ENCODE peak calls at places on chromosomes 16 and 17, in six cellular contexts. One of them, this sample, is unnamed.

GRCh38 chr17:15348030-15348429 is 6.6 kb upstream of the TEKT3 start:
- DNase-seq in mesothelial cell of epicardium: no peak
- DNase-seq in fibroblast of villous mesenchyme: peak
- DNase-seq in fibroblast of pulmonary artery: no peak
- DNase-seq in cardiac muscle cell: no peak
- DNase-seq in tibial artery: no peak
- DNase-seq in this sample: peak

GRCh38 chr16:65388592-65388991 is 266.7 kb upstream of the CDH11 start:
- DNase-seq in mesothelial cell of epicardium: no peak
- DNase-seq in fibroblast of villous mesenchyme: peak
- DNase-seq in fibroblast of pulmonary artery: peak
- DNase-seq in cardiac muscle cell: no peak
- DNase-seq in tibial artery: no peak
- DNase-seq in this sample: peak

GRCh38 chr17:41367426-41368075 is 2.1 kb downstream of the KRT33B start:
- DNase-seq in mesothelial cell of epicardium: no peak
- DNase-seq in fibroblast of villous mesenchyme: peak
- DNase-seq in fibroblast of pulmonary artery: peak
- DNase-seq in cardiac muscle cell: no peak
- DNase-seq in tibial artery: no peak
- DNase-seq in this sample: peak

GRCh38 chr17:79749156-79749815 is 18.5 kb downstream of the ENPP7 start:
- DNase-seq in mesothelial cell of epicardium: no peak
- DNase-seq in fibroblast of villous mesenchyme: peak
- DNase-seq in fibroblast of pulmonary artery: peak
- DNase-seq in cardiac muscle cell: no peak
- DNase-seq in tibial artery: no peak
- DNase-seq in this sample: peak

GRCh38 chr17:79676796-79677195 is 53.9 kb upstream of the ENPP7 start:
- DNase-seq in mesothelial cell of epicardium: no peak
- DNase-seq in fibroblast of villous mesenchyme: no peak
- DNase-seq in fibroblast of pulmonary artery: no peak
- DNase-seq in cardiac muscle cell: no peak
- DNase-seq in tibial artery: no peak
- DNase-seq in this sample: no peak

GRCh38 chr16:3030872-3031212 is 5.9 kb downstream of the BICDL2 start:
- DNase-seq in mesothelial cell of epicardium: no peak
- DNase-seq in fibroblast of villous mesenchyme: no peak
- DNase-seq in fibroblast of pulmonary artery: no peak
- DNase-seq in cardiac muscle cell: no peak
- DNase-seq in tibial artery: no peak
- DNase-seq in this sample: no peak

GRCh38 chr17:5823219-5823618 is 238.9 kb upstream of the NLRP1 start:
- DNase-seq in mesothelial cell of epicardium: no peak
- DNase-seq in fibroblast of villous mesenchyme: no peak
- DNase-seq in fibroblast of pulmonary artery: no peak
- DNase-seq in cardiac muscle cell: no peak
- DNase-seq in tibial artery: no peak
- DNase-seq in this sample: no peak

GRCh38 chr16:68844211-68844564 is 857 bp downstream of the TANGO6 start:
- DNase-seq in mesothelial cell of epicardium: no peak
- DNase-seq in fibroblast of villous mesenchyme: no peak
- DNase-seq in fibroblast of pulmonary artery: no peak
- DNase-seq in cardiac muscle cell: no peak
- DNase-seq in tibial artery: no peak
- DNase-seq in this sample: no peak

GRCh38 chr17:10635290-10635689 is 21.8 kb downstream of the MYH3 start:
- DNase-seq in mesothelial cell of epicardium: no peak
- DNase-seq in fibroblast of villous mesenchyme: no peak
- DNase-seq in fibroblast of pulmonary artery: no peak
- DNase-seq in cardiac muscle cell: no peak
- DNase-seq in tibial artery: no peak
- DNase-seq in this sample: no peak
- TF ChIP-seq CTCF in mesothelial cell of epicardium: no peak
- TF ChIP-seq CTCF in fibroblast of villous mesenchyme: no peak
- TF ChIP-seq CTCF in fibroblast of pulmonary artery: no peak
- TF ChIP-seq CTCF in cardiac muscle cell: no peak
- TF ChIP-seq CTCF in tibial artery: no peak
- TF ChIP-seq CTCF in this sample: no peak

DNA sequence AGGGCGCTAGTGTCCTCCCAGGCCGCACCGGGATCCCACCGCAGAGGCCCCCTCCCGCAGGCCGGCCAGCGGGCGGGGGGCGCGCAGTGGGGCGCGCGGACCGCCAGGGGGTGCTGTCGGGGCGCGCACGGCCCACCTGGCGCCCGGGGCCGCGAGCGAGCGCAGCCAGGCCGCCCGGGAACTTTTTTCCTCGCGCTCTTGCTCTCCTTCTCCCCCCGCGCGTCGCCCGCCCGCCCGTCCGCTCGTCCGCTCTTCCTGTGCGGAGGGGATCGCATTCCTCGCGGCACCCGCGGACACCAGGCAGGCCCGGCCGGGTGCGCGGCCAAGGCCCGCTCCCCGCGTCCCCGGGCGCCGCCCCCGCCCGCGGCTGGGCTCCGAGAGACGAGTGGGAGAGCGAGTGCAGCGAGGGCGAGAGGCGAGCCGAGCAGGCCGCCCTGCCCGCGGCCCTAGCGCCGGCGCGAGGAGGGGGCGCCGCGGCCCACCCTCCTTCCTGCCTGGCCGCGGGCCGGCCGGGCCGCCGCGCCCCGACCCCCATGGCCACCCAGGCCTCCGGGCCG is at the start of gene RAI1:
- DNase-seq in mesothelial cell of epicardium: peak
- DNase-seq in fibroblast of villous mesenchyme: peak
- DNase-seq in fibroblast of pulmonary artery: peak
- DNase-seq in cardiac muscle cell: peak
- DNase-seq in tibial artery: peak
- DNase-seq in this sample: peak
- TF ChIP-seq CTCF in mesothelial cell of epicardium: peak
- TF ChIP-seq CTCF in fibroblast of villous mesenchyme: peak
- TF ChIP-seq CTCF in fibroblast of pulmonary artery: no peak
- TF ChIP-seq CTCF in cardiac muscle cell: peak
- TF ChIP-seq CTCF in tibial artery: peak
- TF ChIP-seq CTCF in this sample: peak

DNA sequence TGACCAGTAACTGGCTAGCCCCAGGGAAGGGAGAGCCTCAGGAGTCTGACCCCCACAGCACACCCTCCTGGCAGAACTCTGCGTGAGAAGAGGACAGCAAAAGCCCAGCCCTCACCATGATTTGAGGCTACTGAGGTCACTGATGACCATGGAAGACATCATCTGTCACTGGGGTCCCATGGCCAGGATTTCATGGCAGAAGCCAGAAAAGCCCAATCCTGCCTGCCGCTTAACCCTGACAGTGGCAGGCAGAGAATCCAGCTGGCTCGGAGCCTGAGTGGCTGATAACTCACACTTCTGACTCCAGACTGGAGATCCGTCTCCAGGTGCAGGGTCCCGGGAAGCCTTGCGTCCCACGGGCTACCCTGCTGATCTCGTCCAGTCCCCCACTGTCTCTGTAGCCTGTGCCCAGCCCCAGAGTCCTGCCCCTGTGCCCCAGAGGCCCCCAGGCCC is 17.5 kb downstream of the GRIN2C start:
- DNase-seq in mesothelial cell of epicardium: no peak
- DNase-seq in fibroblast of villous mesenchyme: no peak
- DNase-seq in fibroblast of pulmonary artery: no peak
- DNase-seq in cardiac muscle cell: no peak
- DNase-seq in tibial artery: no peak
- DNase-seq in this sample: no peak
- TF ChIP-seq CTCF in mesothelial cell of epicardium: no peak
- TF ChIP-seq CTCF in fibroblast of villous mesenchyme: no peak
- TF ChIP-seq CTCF in fibroblast of pulmonary artery: no peak
- TF ChIP-seq CTCF in cardiac muscle cell: no peak
- TF ChIP-seq CTCF in tibial artery: no peak
- TF ChIP-seq CTCF in this sample: no peak

GRCh38 chr17:51833620-51834019 is 324.9 kb downstream of the CA10 start:
- DNase-seq in mesothelial cell of epicardium: no peak
- DNase-seq in fibroblast of villous mesenchyme: no peak
- DNase-seq in fibroblast of pulmonary artery: no peak
- DNase-seq in cardiac muscle cell: no peak
- DNase-seq in tibial artery: no peak
- DNase-seq in this sample: no peak

GRCh38 chr17:51828901-51829300 is 329.6 kb downstream of the CA10 start:
- DNase-seq in mesothelial cell of epicardium: no peak
- DNase-seq in fibroblast of villous mesenchyme: no peak
- DNase-seq in fibroblast of pulmonary artery: no peak
- DNase-seq in cardiac muscle cell: no peak
- DNase-seq in tibial artery: no peak
- DNase-seq in this sample: no peak

GRCh38 chr17:51827140-51827539 is 331.4 kb downstream of the CA10 start:
- DNase-seq in mesothelial cell of epicardium: no peak
- DNase-seq in fibroblast of villous mesenchyme: no peak
- DNase-seq in fibroblast of pulmonary artery: no peak
- DNase-seq in cardiac muscle cell: no peak
- DNase-seq in tibial artery: no peak
- DNase-seq in this sample: no peak

GRCh38 chr17:51833045-51833444 is 325.5 kb downstream of the CA10 start:
- DNase-seq in mesothelial cell of epicardium: no peak
- DNase-seq in fibroblast of villous mesenchyme: no peak
- DNase-seq in fibroblast of pulmonary artery: no peak
- DNase-seq in cardiac muscle cell: no peak
- DNase-seq in tibial artery: no peak
- DNase-seq in this sample: no peak

GRCh38 chr17:51830886-51831285 is 327.6 kb downstream of the CA10 start:
- DNase-seq in mesothelial cell of epicardium: no peak
- DNase-seq in fibroblast of villous mesenchyme: no peak
- DNase-seq in fibroblast of pulmonary artery: no peak
- DNase-seq in cardiac muscle cell: no peak
- DNase-seq in tibial artery: no peak
- DNase-seq in this sample: no peak
- TF ChIP-seq CTCF in mesothelial cell of epicardium: no peak
- TF ChIP-seq CTCF in fibroblast of villous mesenchyme: no peak
- TF ChIP-seq CTCF in fibroblast of pulmonary artery: no peak
- TF ChIP-seq CTCF in cardiac muscle cell: no peak
- TF ChIP-seq CTCF in tibial artery: no peak
- TF ChIP-seq CTCF in this sample: no peak

GRCh38 chr17:8740486-8740885 is 4.2 kb downstream of the CCDC42 start:
- DNase-seq in mesothelial cell of epicardium: no peak
- DNase-seq in fibroblast of villous mesenchyme: no peak
- DNase-seq in fibroblast of pulmonary artery: no peak
- DNase-seq in cardiac muscle cell: peak
- DNase-seq in tibial artery: peak
- DNase-seq in this sample: no peak
- TF ChIP-seq CTCF in mesothelial cell of epicardium: no peak
- TF ChIP-seq CTCF in fibroblast of villous mesenchyme: no peak
- TF ChIP-seq CTCF in fibroblast of pulmonary artery: no peak
- TF ChIP-seq CTCF in cardiac muscle cell: no peak
- TF ChIP-seq CTCF in tibial artery: no peak
- TF ChIP-seq CTCF in this sample: no peak